ENCODE peak calls at places on chromosomes 4 and X, in seven cellular contexts. T, G, Z, R, V, B and C are unnamed samples.

GRCh38 chr4:116598980-116599789 is 486.2 kb downstream of the TRAM1L1 start:
- DNase-seq in Z (no peak), B (no peak), T (no peak), G (peak), R (no peak), V (no peak), C (no peak)

GRCh38 chrX:15493118-15494082 is at the start of gene PIR:
- DNase-seq in V (no peak), Z (peak), B (peak), G (peak), R (peak), T (peak), C (peak)

GRCh38 chrX:43664708-43665107 is 8.6 kb downstream of the MAOA start:
- DNase-seq in V (no peak), B (no peak), G (no peak), R (no peak), Z (no peak), T (no peak), C (no peak)

GRCh38 chrX:39480966-39481365 is 616.8 kb downstream of the BCOR start:
- DNase-seq in R (no peak), T (no peak), V (no peak), G (no peak), Z (no peak), B (no peak), C (no peak)

GRCh38 chrX:31070057-31070468 is 1.8 kb downstream of the FTHL17 start:
- DNase-seq in Z (no peak), B (no peak), T (no peak), V (no peak), R (no peak), G (no peak), C (no peak)

GRCh38 chrX:20418379-20418778 is 151.7 kb upstream of the RPS6KA3 start:
- DNase-seq in B (no peak), G (no peak), R (no peak), V (no peak), T (no peak), Z (no peak), C (no peak)

GRCh38 chrX:552496-552895 is 78.1 kb upstream of the SHOX start:
- DNase-seq in G (no peak), Z (no peak), T (no peak), R (no peak), B (no peak), V (no peak), C (no peak)

GRCh38 chr4:54390670-54391069 is 161.6 kb downstream of the PDGFRA start:
- DNase-seq in Z (no peak), R (peak), G (no peak), T (no peak), B (no peak), V (no peak), C (no peak)

GRCh38 chr4:147840846-147841732 is 109.2 kb downstream of the ARHGAP10 start:
- DNase-seq in G (no peak), B (no peak), V (no peak), Z (no peak), R (no peak), T (no peak), C (no peak)

GRCh38 chr4:100938698-100939097 is 408.6 kb downstream of the PPP3CA start:
- DNase-seq in R (no peak), V (no peak), B (no peak), Z (no peak), T (no peak), G (no peak), C (peak)

GRCh38 chr4:159069922-159070321 is 33.0 kb upstream of the RAPGEF2 start:
- DNase-seq in G (no peak), T (no peak), Z (no peak), B (no peak), R (no peak), V (no peak), C (no peak)

GRCh38 chr4:152936446-152937279 is 540 bp downstream of the FHDC1 start:
- DNase-seq in R (no peak), G (no peak), V (no peak), B (peak), Z (peak), T (peak), C (peak)

GRCh38 chr4:185729300-185729912 is 82.6 kb downstream of the SORBS2 start:
- DNase-seq in R (no peak), Z (no peak), T (no peak), B (no peak), G (no peak), V (no peak), C (no peak)

GRCh38 chr4:65521666-65522065 is 148.6 kb downstream of the EPHA5 start:
- DNase-seq in V (no peak), R (no peak), G (no peak), B (no peak), Z (no peak), T (no peak), C (no peak)

GRCh38 chrX:65587616-65588526 is 53.3 kb upstream of the LAS1L start:
- DNase-seq in R (peak), G (peak), B (peak), V (no peak), T (no peak), Z (no peak), C (no peak)

GRCh38 chr4:152028131-152028530 is 267.3 kb upstream of the GATB start:
- DNase-seq in V (no peak), B (no peak), R (no peak), T (no peak), G (no peak), Z (no peak), C (no peak)

GRCh38 chr4:2270341-2271165 is 8.6 kb upstream of the MXD4 start:
- DNase-seq in T (no peak), B (no peak), V (no peak), G (no peak), R (no peak), Z (no peak), C (no peak)

GRCh38 chrX:154840856-154841255 is 6.4 kb upstream of the SMIM9 start:
- DNase-seq in G (no peak), T (peak), R (no peak), B (no peak), V (no peak), Z (no peak), C (no peak)

GRCh38 chr4:129094347-129094746 is 1.0 kb upstream of the SCLT1 start:
- DNase-seq in T (no peak), G (no peak), B (no peak), Z (no peak), V (no peak), R (no peak), C (no peak)

GRCh38 chrX:40096395-40097091 is 1.2 kb downstream of the BCOR start:
- DNase-seq in G (peak), V (no peak), B (peak), Z (peak), T (peak), R (no peak), C (peak)

GRCh38 chr4:108762559-108763225 is at the start of gene ETNPPL:
- DNase-seq in Z (peak), G (no peak), B (peak), T (peak), V (no peak), R (no peak), C (peak)

GRCh38 chrX:69501433-69501832 is 2.7 kb upstream of the NALF2 start:
- DNase-seq in B (no peak), Z (peak), V (no peak), G (no peak), R (peak), T (peak), C (peak)

GRCh38 chrX:41481264-41482109 is 34.3 kb downstream of the NYX start:
- DNase-seq in Z (peak), T (peak), B (no peak), V (no peak), R (no peak), G (no peak), C (no peak)

GRCh38 chr4:105895324-105895608 is at the start of gene NPNT:
- DNase-seq in T (peak), B (no peak), Z (peak), V (no peak), G (no peak), R (peak), C (peak)

GRCh38 chr4:25856756-25857155 is 6.0 kb downstream of the SEL1L3 start:
- DNase-seq in B (no peak), T (no peak), G (no peak), Z (no peak), V (no peak), R (no peak), C (no peak)

GRCh38 chrX:37871626-37872302 is 24.4 kb upstream of the DYNLT3 start:
- DNase-seq in G (no peak), T (no peak), B (no peak), R (no peak), Z (no peak), V (peak), C (no peak)

GRCh38 chr4:99938243-99938753 is 8.1 kb downstream of the DNAJB14 start:
- DNase-seq in R (no peak), G (no peak), T (no peak), B (no peak), Z (no peak), V (no peak), C (no peak)

GRCh38 chr4:10590896-10591295 is 93.7 kb downstream of the CLNK start:
- DNase-seq in T (no peak), Z (no peak), G (no peak), R (no peak), B (no peak), V (no peak), C (no peak)

GRCh38 chrX:100625985-100626491 is 10.6 kb downstream of the TSPAN6 start:
- DNase-seq in V (no peak), G (no peak), Z (no peak), R (no peak), T (no peak), B (no peak), C (no peak)

GRCh38 chr4:172850838-172851237 is 317.8 kb upstream of the GALNT7 start:
- DNase-seq in Z (no peak), V (peak), R (no peak), T (no peak), B (no peak), G (no peak), C (no peak)

GRCh38 chr4:80434238-80434637 is 98.7 kb downstream of the CFAP299 start:
- DNase-seq in T (no peak), V (no peak), B (no peak), R (no peak), Z (no peak), G (no peak), C (no peak)

GRCh38 chrX:145825896-145826295 is 8.3 kb downstream of the SLITRK2 start:
- DNase-seq in B (no peak), R (no peak), V (no peak), T (peak), G (no peak), Z (no peak), C (no peak)

GRCh38 chr4:150431221-150431620 is 150.7 kb upstream of the MAB21L2 start:
- DNase-seq in Z (no peak), T (no peak), G (no peak), R (no peak), B (no peak), V (no peak), C (no peak)

GRCh38 chr4:32135642-32136041 is 1415.5 kb downstream of the PCDH7 start:
- DNase-seq in B (no peak), G (no peak), T (no peak), V (no peak), R (no peak), Z (no peak), C (no peak)

DNA sequence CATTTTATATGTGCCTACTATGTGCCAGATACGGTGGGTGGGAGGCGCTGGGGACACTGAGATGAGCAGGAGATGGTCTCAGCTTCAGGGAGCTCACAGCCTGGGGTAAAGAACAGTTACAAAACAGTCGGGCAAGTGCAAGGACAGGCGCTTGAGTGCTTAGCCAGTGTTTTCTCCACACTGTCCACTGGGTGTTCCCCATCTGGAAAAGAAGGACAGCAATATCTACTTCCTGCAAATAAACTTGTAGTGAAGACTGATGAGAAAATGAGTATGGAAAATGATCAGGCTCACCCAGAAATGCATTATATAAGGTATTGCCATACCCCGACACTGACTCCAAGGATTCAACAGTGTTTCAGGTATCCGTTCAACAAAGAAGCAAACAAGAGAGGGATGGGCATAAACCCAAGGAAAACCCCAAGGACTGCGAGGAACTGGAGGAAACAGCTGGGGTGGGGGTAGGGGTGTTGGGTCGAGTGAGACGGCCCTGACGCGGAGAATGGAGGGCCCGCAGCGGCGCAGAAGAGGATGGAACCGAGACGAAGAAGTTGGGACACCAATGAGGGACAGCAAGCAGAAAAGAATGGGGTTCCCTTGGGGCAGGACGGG is 805 bp downstream of the TMEM185A start:
- DNase-seq in R (no peak), B (no peak), V (peak), Z (no peak), G (no peak), T (no peak), C (peak)
- TF ChIP-seq CTCF in R (no peak), B (no peak), V (peak), Z (no peak), G (no peak), T (no peak), C (no peak)

DNA sequence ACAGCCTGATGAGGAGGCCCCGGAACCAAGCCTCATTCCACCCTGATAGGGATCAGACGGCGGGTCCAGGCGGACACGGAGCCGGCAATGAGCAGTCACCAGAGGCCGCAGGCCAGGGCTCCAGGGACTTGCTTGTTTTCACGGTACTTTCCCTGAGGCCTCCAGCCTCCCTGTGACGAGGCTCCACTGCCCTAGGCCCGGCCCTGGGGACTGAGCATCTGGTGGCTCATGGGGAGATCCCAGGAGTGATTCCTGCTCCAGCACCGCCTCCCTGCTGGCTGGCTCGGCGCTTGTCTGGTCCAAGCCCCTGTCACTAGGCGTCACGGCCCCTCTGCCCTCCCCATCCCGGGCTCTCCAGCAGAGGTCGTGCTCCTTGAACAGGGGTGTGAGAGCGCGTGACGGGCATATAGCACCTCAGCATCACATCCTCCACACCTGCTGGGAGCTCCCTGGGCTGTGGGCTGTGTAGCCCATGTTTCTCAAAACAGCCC is 14.1 kb downstream of the HTRA3 start:
- DNase-seq in T (no peak), G (no peak), B (no peak), R (no peak), V (no peak), Z (no peak), C (peak)
- TF ChIP-seq CTCF in T (no peak), G (no peak), B (no peak), R (no peak), V (no peak), Z (no peak), C (no peak)

DNA sequence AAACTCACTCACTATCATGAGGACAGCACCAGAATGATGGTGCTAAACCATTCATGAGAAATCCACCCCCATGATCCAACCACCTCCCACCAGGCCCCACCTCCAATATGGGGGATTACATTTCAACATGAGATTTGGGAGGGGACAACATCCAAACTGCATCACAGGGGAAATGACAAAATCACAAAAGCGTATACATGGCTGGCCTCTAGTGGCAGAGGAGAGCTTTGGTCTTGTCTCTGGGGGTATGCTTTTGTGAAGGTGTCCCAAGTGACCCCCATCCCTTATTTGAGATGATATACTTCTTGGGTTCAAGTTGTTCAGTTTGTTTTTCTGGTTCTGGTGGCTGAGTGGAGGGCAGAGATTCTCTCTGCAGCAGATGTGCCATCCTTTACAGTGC is 8.5 kb upstream of the SETD7 start:
- DNase-seq in G (no peak), V (no peak), Z (no peak), B (no peak), R (no peak), T (no peak), C (no peak)
- TF ChIP-seq CTCF in G (no peak), V (peak), Z (no peak), B (peak), R (no peak), T (no peak), C (no peak)

GRCh38 chr4:83758331-83758730 is 222.4 kb downstream of the GPAT3 start:
- DNase-seq in B (no peak), G (no peak), V (no peak), Z (no peak), R (no peak), T (no peak), C (no peak)

GRCh38 chr4:83757121-83757621 is 221.3 kb downstream of the GPAT3 start:
- DNase-seq in T (no peak), B (no peak), G (no peak), R (no peak), V (no peak), Z (no peak), C (no peak)

GRCh38 chr4:83751336-83751949 is 215.5 kb downstream of the GPAT3 start:
- DNase-seq in G (no peak), R (no peak), B (no peak), V (peak), T (no peak), Z (no peak), C (no peak)

DNA sequence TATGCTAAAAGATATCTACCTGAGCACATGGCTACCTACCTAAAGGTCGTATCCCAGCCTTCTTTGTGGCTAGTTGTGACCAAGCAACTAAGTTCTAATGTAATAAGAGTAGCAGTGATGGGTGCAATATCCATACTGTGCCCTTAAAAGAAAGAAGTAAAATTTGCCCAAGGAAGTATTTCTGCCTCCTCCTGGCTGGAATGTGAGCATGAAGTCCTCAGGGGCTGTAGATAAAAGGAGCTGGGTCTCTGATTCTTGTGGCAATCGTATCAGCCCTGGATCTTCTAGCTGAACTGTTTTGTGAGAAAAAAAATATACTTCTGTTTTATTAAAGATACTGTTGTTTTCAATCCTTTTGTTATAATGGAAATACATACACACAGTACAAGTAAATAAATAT is 217.4 kb downstream of the GPAT3 start:
- DNase-seq in T (no peak), R (no peak), B (no peak), V (no peak), Z (no peak), G (no peak), C (no peak)
- TF ChIP-seq CTCF in T (no peak), R (no peak), B (no peak), V (peak), Z (no peak), G (no peak), C (no peak)

DNA sequence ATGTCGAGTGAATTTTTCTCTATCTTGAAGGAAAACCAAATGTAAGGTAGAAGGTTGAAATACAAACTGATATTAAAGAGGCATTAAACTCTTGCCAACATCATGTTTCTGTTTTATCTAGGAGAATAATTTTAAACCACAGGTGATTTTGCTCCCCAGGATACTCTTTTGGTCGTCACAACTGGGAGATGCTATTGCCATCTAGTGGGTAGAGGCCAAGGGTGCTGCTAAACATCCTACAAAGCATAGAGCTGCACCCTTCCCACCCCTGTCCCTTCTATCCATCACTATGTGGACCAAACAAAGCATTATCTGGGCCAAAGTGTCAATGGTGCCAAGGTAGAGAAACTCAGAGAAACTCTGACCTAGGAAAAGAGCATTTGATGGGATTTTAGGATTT is 154.6 kb upstream of the MAGEB2 start:
- DNase-seq in G (no peak), B (no peak), R (no peak), T (peak), Z (peak), V (no peak), C (no peak)
- TF ChIP-seq CTCF in G (no peak), B (no peak), R (no peak), T (peak), Z (no peak), V (peak), C (no peak)

GRCh38 chr4:118954246-118954645 is 65.6 kb downstream of the SYNPO2 start:
- DNase-seq in V (no peak), B (no peak), T (no peak), R (no peak), G (no peak), Z (no peak), C (no peak)
- TF ChIP-seq CTCF in V (peak), B (no peak), T (no peak), R (no peak), G (no peak), Z (no peak), C (no peak)

DNA sequence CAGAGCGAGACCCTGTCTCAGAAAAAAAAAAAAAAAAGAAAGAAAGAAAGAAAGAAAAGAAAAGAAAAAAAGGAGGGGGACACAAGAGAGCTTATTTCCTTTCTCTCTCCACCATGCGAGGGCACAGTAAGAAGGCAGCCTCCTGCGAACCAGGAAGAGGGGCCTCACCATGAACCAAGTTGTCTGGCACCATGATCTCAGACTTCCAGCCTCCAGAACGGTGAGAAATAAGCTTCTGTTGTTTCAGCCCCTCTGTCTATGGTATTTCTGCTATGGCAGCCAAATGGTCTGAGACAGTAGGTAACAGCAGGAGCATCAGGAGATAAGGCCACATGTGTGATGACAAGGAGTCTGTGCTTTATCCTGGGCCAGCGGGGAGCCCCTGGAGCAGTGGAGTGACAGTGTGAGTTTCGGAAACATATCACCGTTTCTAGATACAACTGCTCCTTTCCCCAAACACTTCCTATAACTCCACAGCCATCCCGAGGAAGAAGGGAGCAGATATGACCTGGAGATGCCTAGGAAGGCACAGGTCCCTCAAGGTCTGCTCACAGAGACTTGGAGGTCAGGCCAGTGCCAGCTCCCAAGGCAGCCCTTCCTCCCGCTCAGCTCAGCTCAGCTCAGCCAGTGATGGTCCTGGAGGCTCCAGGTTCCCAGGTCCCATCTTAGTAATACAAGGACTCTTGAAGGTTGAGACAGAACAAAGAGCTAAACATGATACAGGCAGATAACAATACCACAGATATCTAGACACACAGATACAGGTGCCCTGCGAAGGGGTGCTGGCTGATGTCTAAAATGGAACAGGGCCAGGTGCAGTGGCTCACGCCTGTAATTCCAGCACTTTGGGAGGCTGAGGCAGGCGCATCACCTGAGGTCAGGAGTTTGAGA is 17.7 kb downstream of the JAKMIP1 start:
- DNase-seq in B (no peak), G (no peak), R (no peak), Z (no peak), T (no peak), V (no peak), C (no peak)
- TF ChIP-seq CTCF in B (no peak), G (no peak), R (no peak), Z (no peak), T (no peak), V (no peak), C (no peak)

GRCh38 chr4:46274717-46275116 is 115.2 kb downstream of the GABRA2 start:
- DNase-seq in G (no peak), R (no peak), B (no peak), V (no peak), Z (no peak), T (no peak), C (no peak)
- TF ChIP-seq CTCF in G (no peak), R (no peak), B (no peak), V (peak), Z (no peak), T (peak), C (peak)